ENCODE peak calls at places on chromosomes 11 and 22, in four cellular contexts. G is A549, I is K562, A is H1. Y is an unnamed sample.

GRCh38 chr11:14612624-14613023 is 31.0 kb upstream of the PDE3B start:
- DNase-seq in G (no peak), I (no peak), A (no peak), Y (peak)

GRCh38 chr11:63917685-63918523 is 940 bp upstream of the RCOR2 start:
- DNase-seq in G (peak), I (peak), A (no peak), Y (peak)

GRCh38 chr11:9616042-9616640 is 42.7 kb downstream of the WEE1 start:
- DNase-seq in G (no peak), I (no peak), A (no peak), Y (no peak)

GRCh38 chr11:75563978-75564552 is 2.0 kb downstream of the SERPINH1 start:
- DNase-seq in G (no peak), I (peak), A (no peak), Y (peak)

GRCh38 chr11:65504671-65505433 is 6.0 kb downstream of the MALAT1 start:
- DNase-seq in G (no peak), I (peak), A (no peak), Y (no peak)

GRCh38 chr11:59865031-59865430 is 1.3 kb downstream of the TCN1 start:
- DNase-seq in G (no peak), I (no peak), A (no peak), Y (no peak)

GRCh38 chr11:64251986-64252837 is 882 bp downstream of the PLCB3 start:
- DNase-seq in G (peak), I (peak), A (no peak), Y (no peak)

GRCh38 chr11:74057251-74058151 is 48.6 kb upstream of the UCP3 start:
- DNase-seq in G (peak), I (peak), A (no peak), Y (peak)

GRCh38 chr11:103872748-103873147 is 163.7 kb upstream of the DDI1 start:
- DNase-seq in G (no peak), I (no peak), A (no peak), Y (no peak)

GRCh38 chr11:44766112-44766971 is 39.6 kb downstream of the TSPAN18 start:
- DNase-seq in G (no peak), I (no peak), A (no peak), Y (no peak)

GRCh38 chr22:19641983-19642451 is 72.3 kb upstream of the SEPTIN5 start:
- DNase-seq in G (no peak), I (no peak), A (no peak), Y (no peak)

DNA sequence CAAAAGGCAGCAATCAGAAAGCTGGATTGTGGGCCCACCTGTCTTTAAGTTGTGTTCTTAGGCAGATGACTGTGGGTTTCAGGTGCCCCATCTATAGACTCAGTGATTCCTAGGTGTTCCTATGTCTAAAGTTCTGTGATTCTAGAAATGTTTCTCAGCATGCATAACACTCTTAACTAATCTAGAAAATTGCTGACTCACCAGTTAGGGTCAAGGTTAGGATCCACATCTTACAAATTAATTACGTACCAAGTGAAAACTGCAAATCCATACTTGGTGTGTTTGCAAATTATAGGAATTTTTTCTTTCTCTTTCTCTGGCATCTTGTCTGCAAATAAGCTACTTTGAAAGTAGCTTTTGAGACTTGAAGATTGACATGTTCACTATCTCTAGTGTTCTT is 7.7 kb downstream of the CECR2 start:
- DNase-seq in G (no peak), I (no peak), A (no peak), Y (no peak)
- TF ChIP-seq RNF2 in G (no peak), I (no peak), A (no peak), Y (no peak)

GRCh38 chr22:22907551-22908494 is 20.2 kb downstream of the IGLL5 start:
- DNase-seq in G (no peak), I (peak), A (no peak), Y (no peak)

GRCh38 chr22:22910272-22911240 is 22.9 kb downstream of the IGLL5 start:
- DNase-seq in G (no peak), I (peak), A (no peak), Y (no peak)

GRCh38 chr22:22908495-22908861 is 20.9 kb downstream of the IGLL5 start:
- DNase-seq in G (no peak), I (peak), A (no peak), Y (no peak)

GRCh38 chr22:22909605-22910271 is 22.1 kb downstream of the IGLL5 start:
- DNase-seq in G (no peak), I (peak), A (no peak), Y (no peak)

DNA sequence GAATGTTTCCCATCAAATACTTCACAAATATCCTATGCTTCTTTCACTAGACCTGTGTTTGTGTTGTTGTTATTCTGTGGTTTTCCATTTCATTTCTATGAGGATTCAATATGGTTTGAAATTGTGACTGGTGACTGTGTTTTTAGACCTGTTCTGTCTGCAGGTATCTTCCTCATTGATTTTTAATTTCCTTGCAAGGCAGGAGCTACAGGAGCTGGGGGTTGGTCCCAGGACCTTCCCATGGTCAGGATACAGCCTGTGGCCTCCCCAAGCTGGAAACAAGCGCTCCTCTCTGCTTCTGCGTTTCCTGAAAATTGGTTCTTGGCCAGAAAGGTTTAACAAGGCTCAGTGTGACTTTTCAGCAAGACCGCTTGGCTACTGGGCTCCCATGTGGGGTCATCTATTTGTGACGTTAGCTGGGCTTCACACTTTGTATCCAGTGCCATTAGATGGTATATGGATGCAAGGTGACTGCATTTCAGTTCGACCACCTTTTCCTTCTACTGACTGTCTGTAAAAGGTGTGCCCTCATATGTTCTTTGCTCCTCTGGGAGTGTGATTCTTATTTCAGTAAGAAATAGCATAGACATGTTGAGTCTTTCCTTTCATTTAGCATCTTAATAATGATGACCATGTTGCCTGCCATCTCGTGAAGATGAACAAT is 21.5 kb downstream of the IGLL5 start:
- DNase-seq in G (no peak), I (peak), A (no peak), Y (no peak)
- TF ChIP-seq RNF2 in G (no peak), I (no peak), A (no peak), Y (no peak)

GRCh38 chr11:70075836-70076235 is 2.3 kb upstream of the ANO1 start:
- DNase-seq in G (no peak), I (no peak), A (no peak), Y (no peak)
- TF ChIP-seq RNF2 in G (no peak), I (no peak), A (no peak), Y (no peak)

DNA sequence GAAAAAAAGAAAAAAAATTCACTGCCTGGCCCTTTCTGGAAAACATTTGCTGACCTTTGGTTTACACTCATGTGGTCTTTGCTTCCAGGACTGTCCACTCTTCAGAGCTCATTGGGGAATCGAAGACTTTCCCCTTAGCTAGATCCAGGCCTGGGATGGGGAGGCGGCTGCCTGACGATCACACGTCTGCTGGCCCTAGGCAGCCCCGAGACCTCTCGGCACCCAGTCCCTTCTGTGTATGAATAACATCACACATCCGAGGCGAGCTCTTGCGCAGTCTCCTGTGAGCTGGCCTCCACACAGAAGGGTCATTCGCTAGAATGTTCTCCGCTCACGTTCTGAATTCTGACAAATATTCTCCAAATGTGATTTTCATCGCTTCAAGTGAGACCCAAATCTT is 25.7 kb upstream of the GAL start:
- DNase-seq in G (no peak), I (no peak), A (no peak), Y (no peak)
- TF ChIP-seq RNF2 in G (no peak), I (no peak), A (no peak), Y (no peak)

DNA sequence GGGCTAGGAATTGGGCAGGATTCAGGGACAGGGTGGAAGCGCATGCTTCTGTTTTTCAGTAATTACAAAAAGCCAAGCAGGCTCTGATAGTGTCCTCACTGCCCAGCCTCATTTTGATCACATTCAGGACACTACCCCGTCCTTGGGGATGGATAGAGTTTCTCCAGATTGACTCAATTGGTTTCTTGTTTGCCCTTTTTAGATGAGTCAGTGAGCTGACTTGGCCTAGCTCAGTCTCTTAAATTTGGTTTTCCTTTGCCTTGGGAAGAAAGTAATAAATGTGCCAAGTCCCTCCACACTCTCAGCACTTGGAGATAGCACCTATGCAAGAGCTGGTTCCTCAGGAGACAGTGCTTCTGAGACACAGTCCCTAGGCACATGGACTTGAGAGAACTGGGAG is 25.5 kb downstream of the DKK3 start:
- DNase-seq in G (no peak), I (no peak), A (no peak), Y (no peak)
- TF ChIP-seq RNF2 in G (no peak), I (no peak), A (no peak), Y (no peak)

GRCh38 chr11:72525466-72525865 is 91.1 kb upstream of the CLPB start:
- DNase-seq in G (no peak), I (no peak), A (no peak), Y (no peak)

GRCh38 chr11:72522186-72522585 is 87.9 kb upstream of the CLPB start:
- DNase-seq in G (no peak), I (no peak), A (no peak), Y (no peak)

GRCh38 chr11:72523991-72524390 is 89.7 kb upstream of the CLPB start:
- DNase-seq in G (no peak), I (no peak), A (no peak), Y (no peak)

GRCh38 chr11:72521672-72522071 is 87.3 kb upstream of the CLPB start:
- DNase-seq in G (no peak), I (no peak), A (no peak), Y (no peak)

GRCh38 chr11:72524711-72525110 is 90.4 kb upstream of the CLPB start:
- DNase-seq in G (no peak), I (no peak), A (no peak), Y (no peak)
- TF ChIP-seq RNF2 in G (no peak), I (no peak), A (no peak), Y (no peak)

GRCh38 chr11:35419713-35420333 is 465 bp upstream of the SLC1A2 start:
- DNase-seq in G (no peak), I (no peak), A (no peak), Y (no peak)
- TF ChIP-seq RNF2 in G (no peak), I (no peak), A (no peak), Y (no peak)

GRCh38 chr22:40418366-40419201 is 48.2 kb downstream of the SGSM3 start:
- DNase-seq in G (no peak), I (peak), A (no peak), Y (no peak)
- TF ChIP-seq RNF2 in G (no peak), I (no peak), A (no peak), Y (no peak)

DNA sequence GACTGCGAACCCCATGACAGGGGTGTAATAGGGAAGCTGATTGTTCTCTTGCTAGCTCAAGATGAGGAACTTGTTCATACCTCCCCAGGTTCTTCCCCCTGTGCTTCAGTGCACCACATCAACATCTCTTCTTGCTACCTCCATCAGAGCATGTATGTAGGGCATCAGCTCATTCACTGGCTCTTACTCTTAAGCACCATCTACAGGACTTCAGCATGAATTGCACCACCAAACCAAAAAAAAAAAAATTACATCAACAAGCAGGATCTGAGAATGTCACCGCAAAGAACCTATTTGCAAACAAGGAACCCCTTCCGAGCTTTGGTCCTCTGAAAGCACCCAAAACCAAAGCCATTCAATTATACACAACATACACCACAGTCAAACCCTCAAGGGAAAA is 2226.5 kb upstream of the RAG2 start:
- DNase-seq in G (no peak), I (no peak), A (no peak), Y (peak)
- TF ChIP-seq RNF2 in G (no peak), I (no peak), A (no peak), Y (no peak)

Y was measured in HepG2.